ENCODE peak calls at places on chromosomes 11 and 22, in nine cellular contexts. One of them, this sample, is unnamed.

GRCh38 chr11:95584180-95584579 is 205.4 kb downstream of the FAM76B start:
- DNase-seq in epithelial cell of esophagus: peak
- DNase-seq in heart right ventricle: no peak
- DNase-seq in mucosa of descending colon: no peak
- DNase-seq in CD8-positive, alpha-beta T cell: no peak
- DNase-seq in left lung: no peak
- DNase-seq in heart left ventricle: no peak
- DNase-seq in AG09309: no peak
- DNase-seq in astrocyte of the spinal cord: peak
- DNase-seq in this sample: no peak

GRCh38 chr11:69373251-69373635 is 79.3 kb downstream of the MYEOV start:
- DNase-seq in AG09309: no peak
- DNase-seq in heart left ventricle: no peak
- DNase-seq in heart right ventricle: no peak
- DNase-seq in mucosa of descending colon: no peak
- DNase-seq in astrocyte of the spinal cord: no peak
- DNase-seq in CD8-positive, alpha-beta T cell: no peak
- DNase-seq in left lung: no peak
- DNase-seq in epithelial cell of esophagus: no peak
- DNase-seq in this sample: no peak

GRCh38 chr11:67111261-67111660 is 7.8 kb upstream of the KDM2A start:
- DNase-seq in heart right ventricle: no peak
- DNase-seq in epithelial cell of esophagus: no peak
- DNase-seq in left lung: no peak
- DNase-seq in astrocyte of the spinal cord: no peak
- DNase-seq in heart left ventricle: no peak
- DNase-seq in mucosa of descending colon: no peak
- DNase-seq in CD8-positive, alpha-beta T cell: no peak
- DNase-seq in AG09309: no peak
- DNase-seq in this sample: no peak

GRCh38 chr22:23256986-23257888 is 76.9 kb downstream of the BCR start:
- DNase-seq in mucosa of descending colon: peak
- DNase-seq in CD8-positive, alpha-beta T cell: no peak
- DNase-seq in left lung: no peak
- DNase-seq in heart left ventricle: peak
- DNase-seq in astrocyte of the spinal cord: no peak
- DNase-seq in epithelial cell of esophagus: peak
- DNase-seq in AG09309: no peak
- DNase-seq in heart right ventricle: peak
- DNase-seq in this sample: no peak

GRCh38 chr22:30434775-30435315 is 9.3 kb downstream of the MTFP1 start:
- DNase-seq in left lung: no peak
- DNase-seq in AG09309: no peak
- DNase-seq in heart left ventricle: no peak
- DNase-seq in heart right ventricle: no peak
- DNase-seq in CD8-positive, alpha-beta T cell: no peak
- DNase-seq in astrocyte of the spinal cord: no peak
- DNase-seq in epithelial cell of esophagus: no peak
- DNase-seq in mucosa of descending colon: no peak
- DNase-seq in this sample: no peak

GRCh38 chr11:117877120-117877784 is 794 bp upstream of the FXYD6 start:
- DNase-seq in CD8-positive, alpha-beta T cell: no peak
- DNase-seq in heart right ventricle: no peak
- DNase-seq in mucosa of descending colon: no peak
- DNase-seq in left lung: no peak
- DNase-seq in AG09309: no peak
- DNase-seq in astrocyte of the spinal cord: no peak
- DNase-seq in epithelial cell of esophagus: no peak
- DNase-seq in heart left ventricle: peak
- DNase-seq in this sample: no peak

GRCh38 chr11:117097567-117098268 is 510 bp downstream of the SIK3 start:
- DNase-seq in heart left ventricle: peak
- DNase-seq in heart right ventricle: peak
- DNase-seq in mucosa of descending colon: peak
- DNase-seq in astrocyte of the spinal cord: no peak
- DNase-seq in AG09309: no peak
- DNase-seq in epithelial cell of esophagus: peak
- DNase-seq in left lung: peak
- DNase-seq in CD8-positive, alpha-beta T cell: peak
- DNase-seq in this sample: no peak

GRCh38 chr11:130582994-130583393 is 134.5 kb downstream of the ADAMTS15 start:
- DNase-seq in epithelial cell of esophagus: no peak
- DNase-seq in heart right ventricle: no peak
- DNase-seq in astrocyte of the spinal cord: no peak
- DNase-seq in CD8-positive, alpha-beta T cell: no peak
- DNase-seq in AG09309: no peak
- DNase-seq in mucosa of descending colon: no peak
- DNase-seq in left lung: no peak
- DNase-seq in heart left ventricle: no peak
- DNase-seq in this sample: no peak

GRCh38 chr11:64304316-64305072 is 830 bp upstream of the ESRRA start:
- DNase-seq in CD8-positive, alpha-beta T cell: peak
- DNase-seq in astrocyte of the spinal cord: peak
- DNase-seq in heart left ventricle: peak
- DNase-seq in mucosa of descending colon: peak
- DNase-seq in heart right ventricle: peak
- DNase-seq in left lung: peak
- DNase-seq in AG09309: peak
- DNase-seq in epithelial cell of esophagus: peak
- DNase-seq in this sample: no peak

GRCh38 chr11:64303109-64304031 is 2.0 kb upstream of the ESRRA start:
- DNase-seq in heart right ventricle: no peak
- DNase-seq in AG09309: no peak
- DNase-seq in CD8-positive, alpha-beta T cell: no peak
- DNase-seq in heart left ventricle: no peak
- DNase-seq in astrocyte of the spinal cord: no peak
- DNase-seq in epithelial cell of esophagus: peak
- DNase-seq in left lung: peak
- DNase-seq in mucosa of descending colon: no peak
- DNase-seq in this sample: no peak

GRCh38 chr11:64305075-64305690 is at the start of gene ESRRA:
- DNase-seq in astrocyte of the spinal cord: peak
- DNase-seq in heart right ventricle: peak
- DNase-seq in left lung: peak
- DNase-seq in CD8-positive, alpha-beta T cell: peak
- DNase-seq in AG09309: peak
- DNase-seq in heart left ventricle: peak
- DNase-seq in epithelial cell of esophagus: peak
- DNase-seq in mucosa of descending colon: peak
- DNase-seq in this sample: peak

GRCh38 chr11:64305691-64306562 is 603 bp downstream of the ESRRA start:
- DNase-seq in CD8-positive, alpha-beta T cell: peak
- DNase-seq in mucosa of descending colon: peak
- DNase-seq in heart right ventricle: peak
- DNase-seq in epithelial cell of esophagus: peak
- DNase-seq in AG09309: no peak
- DNase-seq in heart left ventricle: peak
- DNase-seq in astrocyte of the spinal cord: peak
- DNase-seq in left lung: peak
- DNase-seq in this sample: no peak

DNA sequence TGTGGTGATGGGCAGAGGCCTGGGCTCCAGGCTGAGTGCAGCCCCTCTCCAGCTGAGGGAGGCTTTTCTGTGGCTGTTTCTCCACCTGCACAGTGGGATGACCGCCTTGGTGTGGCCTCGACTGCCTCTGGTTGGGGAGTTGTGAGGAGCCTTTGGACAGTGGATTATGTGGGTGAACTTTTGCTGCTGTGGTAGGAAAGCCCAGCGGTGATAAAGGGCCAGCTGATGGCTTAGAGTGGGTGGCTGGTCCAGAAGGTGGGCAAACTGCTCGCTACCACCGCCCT is 1.4 kb upstream of the ESRRA start:
- DNase-seq in CD8-positive, alpha-beta T cell: no peak
- DNase-seq in epithelial cell of esophagus: no peak
- DNase-seq in AG09309: no peak
- DNase-seq in mucosa of descending colon: peak
- DNase-seq in left lung: peak
- DNase-seq in heart left ventricle: no peak
- DNase-seq in astrocyte of the spinal cord: no peak
- DNase-seq in heart right ventricle: no peak
- DNase-seq in this sample: no peak
- H3K4me3 ChIP-seq in CD8-positive, alpha-beta T cell: peak
- H3K4me3 ChIP-seq in epithelial cell of esophagus: peak
- H3K4me3 ChIP-seq in AG09309: peak
- H3K4me3 ChIP-seq in mucosa of descending colon: no peak
- H3K4me3 ChIP-seq in left lung: peak
- H3K4me3 ChIP-seq in heart left ventricle: peak
- H3K4me3 ChIP-seq in astrocyte of the spinal cord: no peak
- H3K4me3 ChIP-seq in heart right ventricle: peak
- H3K4me3 ChIP-seq in this sample: peak

GRCh38 chr11:61401558-61401957 is 9.2 kb downstream of the TMEM216 start:
- DNase-seq in AG09309: no peak
- DNase-seq in epithelial cell of esophagus: no peak
- DNase-seq in left lung: no peak
- DNase-seq in mucosa of descending colon: no peak
- DNase-seq in CD8-positive, alpha-beta T cell: no peak
- DNase-seq in astrocyte of the spinal cord: no peak
- DNase-seq in heart right ventricle: no peak
- DNase-seq in heart left ventricle: no peak
- DNase-seq in this sample: no peak

GRCh38 chr11:61406991-61407728 is 14.8 kb downstream of the TMEM216 start:
- DNase-seq in mucosa of descending colon: no peak
- DNase-seq in AG09309: no peak
- DNase-seq in CD8-positive, alpha-beta T cell: no peak
- DNase-seq in heart right ventricle: no peak
- DNase-seq in epithelial cell of esophagus: no peak
- DNase-seq in heart left ventricle: no peak
- DNase-seq in left lung: no peak
- DNase-seq in astrocyte of the spinal cord: no peak
- DNase-seq in this sample: no peak

GRCh38 chr11:61404641-61405040 is 12.3 kb downstream of the TMEM216 start:
- DNase-seq in heart right ventricle: no peak
- DNase-seq in heart left ventricle: no peak
- DNase-seq in mucosa of descending colon: no peak
- DNase-seq in CD8-positive, alpha-beta T cell: no peak
- DNase-seq in left lung: no peak
- DNase-seq in epithelial cell of esophagus: no peak
- DNase-seq in astrocyte of the spinal cord: no peak
- DNase-seq in AG09309: no peak
- DNase-seq in this sample: no peak

GRCh38 chr11:61411589-61411988 is 18.2 kb downstream of the CPSF7 start:
- DNase-seq in mucosa of descending colon: no peak
- DNase-seq in CD8-positive, alpha-beta T cell: no peak
- DNase-seq in left lung: no peak
- DNase-seq in AG09309: no peak
- DNase-seq in heart left ventricle: no peak
- DNase-seq in epithelial cell of esophagus: no peak
- DNase-seq in astrocyte of the spinal cord: no peak
- DNase-seq in heart right ventricle: no peak
- DNase-seq in this sample: no peak

DNA sequence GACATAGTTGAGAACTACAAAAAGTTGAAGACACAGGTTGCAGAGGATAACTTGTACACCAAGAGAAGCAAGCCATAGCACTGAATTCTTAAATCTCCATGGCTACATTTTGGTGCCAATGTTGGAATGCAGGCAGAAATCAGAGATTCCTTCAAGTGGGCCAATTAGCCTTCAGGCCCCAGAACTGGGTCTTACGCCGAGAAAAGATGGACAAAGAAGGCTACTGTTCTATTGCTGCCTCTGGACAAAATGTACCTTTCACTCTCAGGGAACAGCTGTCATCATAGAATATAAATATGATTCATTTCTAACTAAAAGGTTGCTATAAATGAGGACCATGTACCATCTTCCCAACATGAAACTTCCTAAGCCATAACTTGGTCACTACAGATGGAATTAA is 13.7 kb downstream of the TMEM216 start:
- DNase-seq in left lung: no peak
- DNase-seq in AG09309: no peak
- DNase-seq in epithelial cell of esophagus: no peak
- DNase-seq in mucosa of descending colon: no peak
- DNase-seq in astrocyte of the spinal cord: no peak
- DNase-seq in CD8-positive, alpha-beta T cell: no peak
- DNase-seq in heart right ventricle: no peak
- DNase-seq in heart left ventricle: no peak
- DNase-seq in this sample: no peak
- H3K4me3 ChIP-seq in left lung: no peak
- H3K4me3 ChIP-seq in AG09309: no peak
- H3K4me3 ChIP-seq in epithelial cell of esophagus: no peak
- H3K4me3 ChIP-seq in mucosa of descending colon: no peak
- H3K4me3 ChIP-seq in astrocyte of the spinal cord: no peak
- H3K4me3 ChIP-seq in CD8-positive, alpha-beta T cell: no peak
- H3K4me3 ChIP-seq in heart right ventricle: no peak
- H3K4me3 ChIP-seq in heart left ventricle: no peak
- H3K4me3 ChIP-seq in this sample: no peak

GRCh38 chr22:38087855-38088254 is 3.9 kb upstream of the SLC16A8 start:
- DNase-seq in heart right ventricle: no peak
- DNase-seq in epithelial cell of esophagus: no peak
- DNase-seq in mucosa of descending colon: peak
- DNase-seq in AG09309: no peak
- DNase-seq in left lung: peak
- DNase-seq in astrocyte of the spinal cord: no peak
- DNase-seq in CD8-positive, alpha-beta T cell: no peak
- DNase-seq in heart left ventricle: no peak
- DNase-seq in this sample: no peak

GRCh38 chr22:38086942-38087341 is 3.0 kb upstream of the SLC16A8 start:
- DNase-seq in left lung: peak
- DNase-seq in CD8-positive, alpha-beta T cell: no peak
- DNase-seq in mucosa of descending colon: peak
- DNase-seq in heart right ventricle: no peak
- DNase-seq in epithelial cell of esophagus: no peak
- DNase-seq in astrocyte of the spinal cord: no peak
- DNase-seq in AG09309: no peak
- DNase-seq in heart left ventricle: no peak
- DNase-seq in this sample: no peak

GRCh38 chr22:38086001-38086845 is 2.2 kb upstream of the SLC16A8 start:
- DNase-seq in heart right ventricle: no peak
- DNase-seq in CD8-positive, alpha-beta T cell: no peak
- DNase-seq in epithelial cell of esophagus: no peak
- DNase-seq in heart left ventricle: no peak
- DNase-seq in astrocyte of the spinal cord: no peak
- DNase-seq in AG09309: no peak
- DNase-seq in mucosa of descending colon: peak
- DNase-seq in left lung: peak
- DNase-seq in this sample: no peak

GRCh38 chr22:38088723-38089473 is 4.9 kb upstream of the SLC16A8 start:
- DNase-seq in heart right ventricle: no peak
- DNase-seq in left lung: peak
- DNase-seq in heart left ventricle: no peak
- DNase-seq in mucosa of descending colon: no peak
- DNase-seq in astrocyte of the spinal cord: no peak
- DNase-seq in AG09309: no peak
- DNase-seq in epithelial cell of esophagus: peak
- DNase-seq in CD8-positive, alpha-beta T cell: no peak
- DNase-seq in this sample: no peak

DNA sequence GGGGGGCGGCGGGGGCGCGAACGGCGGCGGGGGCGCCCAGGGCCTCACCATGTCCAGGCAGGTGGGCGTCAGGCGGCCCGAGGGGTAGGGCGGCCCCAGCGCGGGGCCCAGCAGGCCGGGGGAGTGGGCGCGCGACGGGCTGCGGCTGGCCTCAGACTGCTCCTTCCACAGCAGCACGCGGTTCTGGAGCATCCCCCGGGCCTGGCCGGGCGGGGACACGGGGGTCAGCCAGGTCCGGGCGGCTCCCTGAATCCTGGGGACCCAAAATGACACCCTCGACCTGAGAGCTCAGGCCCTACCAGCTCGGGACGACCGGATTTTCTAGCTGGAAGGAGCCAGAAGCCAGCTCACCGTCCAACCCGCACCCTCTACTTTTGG is 5.5 kb upstream of the SLC16A8 start:
- DNase-seq in heart right ventricle: no peak
- DNase-seq in mucosa of descending colon: no peak
- DNase-seq in heart left ventricle: no peak
- DNase-seq in CD8-positive, alpha-beta T cell: no peak
- DNase-seq in AG09309: no peak
- DNase-seq in left lung: peak
- DNase-seq in astrocyte of the spinal cord: no peak
- DNase-seq in epithelial cell of esophagus: no peak
- DNase-seq in this sample: no peak
- H3K4me3 ChIP-seq in heart right ventricle: no peak
- H3K4me3 ChIP-seq in mucosa of descending colon: no peak
- H3K4me3 ChIP-seq in heart left ventricle: no peak
- H3K4me3 ChIP-seq in CD8-positive, alpha-beta T cell: no peak
- H3K4me3 ChIP-seq in AG09309: no peak
- H3K4me3 ChIP-seq in left lung: no peak
- H3K4me3 ChIP-seq in astrocyte of the spinal cord: no peak
- H3K4me3 ChIP-seq in epithelial cell of esophagus: no peak
- H3K4me3 ChIP-seq in this sample: no peak

DNA sequence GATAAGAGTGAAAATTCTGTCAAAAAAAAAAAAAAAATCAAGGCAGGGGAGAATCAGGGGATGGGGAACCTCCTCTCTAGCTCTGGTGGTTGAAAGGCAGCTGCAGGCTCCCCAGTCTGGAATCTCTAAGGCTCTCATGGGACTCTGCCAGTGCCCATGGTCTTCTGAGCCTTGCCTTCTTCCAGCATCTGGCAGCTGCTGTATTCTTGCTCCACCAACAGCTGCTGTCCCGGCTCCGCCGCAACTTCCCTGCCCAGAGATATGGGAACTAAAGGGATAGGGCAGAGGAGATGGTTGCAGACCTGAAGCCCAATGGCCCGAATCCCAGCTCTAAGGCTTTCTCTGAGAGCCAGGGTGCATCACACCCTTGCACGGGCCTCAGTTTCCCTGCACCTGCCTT is 49.5 kb upstream of the PHF21B start:
- DNase-seq in left lung: no peak
- DNase-seq in heart right ventricle: no peak
- DNase-seq in mucosa of descending colon: no peak
- DNase-seq in epithelial cell of esophagus: no peak
- DNase-seq in CD8-positive, alpha-beta T cell: no peak
- DNase-seq in heart left ventricle: no peak
- DNase-seq in astrocyte of the spinal cord: no peak
- DNase-seq in AG09309: no peak
- DNase-seq in this sample: no peak
- H3K4me3 ChIP-seq in left lung: no peak
- H3K4me3 ChIP-seq in heart right ventricle: no peak
- H3K4me3 ChIP-seq in mucosa of descending colon: no peak
- H3K4me3 ChIP-seq in epithelial cell of esophagus: no peak
- H3K4me3 ChIP-seq in CD8-positive, alpha-beta T cell: no peak
- H3K4me3 ChIP-seq in heart left ventricle: no peak
- H3K4me3 ChIP-seq in astrocyte of the spinal cord: no peak
- H3K4me3 ChIP-seq in AG09309: no peak
- H3K4me3 ChIP-seq in this sample: no peak

This sample was measured in epithelial cell of proximal tubule.